ENCODE peak calls at places on chromosomes 6 and 20, in eight cellular contexts. G is dorsolateral prefrontal cortex; N is A673; Q is WERI-Rb-1; L is CD8-positive, alpha-beta memory T cell; B is adrenal gland; C is CD8-positive, alpha-beta T cell; V is PC-9. O is an unnamed sample.

GRCh38 chr20:47346172-47346571 is 10.3 kb downstream of the ZMYND8 start:
- DNase-seq in G (no peak), N (no peak), Q (no peak), L (no peak), B (no peak), C (peak), V (no peak), O (no peak)

GRCh38 chr6:148432405-148433195 is 90.0 kb downstream of the SASH1 start:
- DNase-seq in G (no peak), N (peak), Q (no peak), L (no peak), B (no peak), C (no peak), V (no peak), O (no peak)

GRCh38 chr6:17865798-17866725 is 121.4 kb downstream of the KIF13A start:
- DNase-seq in G (peak), N (no peak), Q (no peak), L (no peak), B (peak), C (no peak), V (peak), O (peak)

GRCh38 chr20:51661609-51662178 is 106.5 kb downstream of the ATP9A start:
- DNase-seq in G (no peak), N (no peak), Q (peak), L (peak), B (no peak), C (peak), V (peak), O (peak)

GRCh38 chr6:121124600-121124999 is 209.7 kb downstream of the TBC1D32 start:
- DNase-seq in G (no peak), N (no peak), Q (no peak), L (no peak), B (no peak), C (no peak), V (no peak), O (no peak)

GRCh38 chr6:85417336-85417735 is 32.5 kb upstream of the NT5E start:
- DNase-seq in G (no peak), N (no peak), Q (no peak), L (no peak), B (no peak), C (no peak), V (no peak), O (no peak)

GRCh38 chr6:7317538-7317937 is 4.5 kb upstream of the SSR1 start:
- DNase-seq in G (no peak), N (no peak), Q (no peak), L (no peak), B (no peak), C (no peak), V (no peak), O (no peak)

GRCh38 chr20:13111249-13111911 is 102.6 kb downstream of the SPTLC3 start:
- DNase-seq in G (no peak), N (no peak), Q (no peak), L (no peak), B (no peak), C (no peak), V (no peak), O (no peak)

GRCh38 chr20:23534801-23535593 is 33.3 kb downstream of the CST9L start:
- DNase-seq in G (peak), N (no peak), Q (no peak), L (no peak), B (no peak), C (no peak), V (peak), O (no peak)

GRCh38 chr20:59939879-59940128 is 301 bp downstream of the PPP1R3D start:
- DNase-seq in G (no peak), N (no peak), Q (peak), L (no peak), B (peak), C (no peak), V (no peak), O (no peak)

GRCh38 chr6:150929403-150929802 is 63.9 kb downstream of the MTHFD1L start:
- DNase-seq in G (no peak), N (no peak), Q (no peak), L (no peak), B (no peak), C (no peak), V (no peak), O (no peak)

GRCh38 chr20:12156252-12156651 is 238.6 kb downstream of the BTBD3 start:
- DNase-seq in G (no peak), N (no peak), Q (no peak), L (no peak), B (no peak), C (no peak), V (no peak), O (no peak)

GRCh38 chr20:3315110-3315509 is 76.1 kb upstream of the SLC4A11 start:
- DNase-seq in G (no peak), N (no peak), Q (no peak), L (no peak), B (peak), C (no peak), V (no peak), O (no peak)

GRCh38 chr20:11305406-11305805 is 612.3 kb upstream of the BTBD3 start:
- DNase-seq in G (no peak), N (no peak), Q (no peak), L (no peak), B (no peak), C (no peak), V (no peak), O (peak)

GRCh38 chr20:23602699-23603098 is 3.0 kb downstream of the CST9 start:
- DNase-seq in G (no peak), N (no peak), Q (no peak), L (no peak), B (no peak), C (no peak), V (no peak), O (no peak)

GRCh38 chr6:52839124-52840055 is 1.2 kb downstream of the GSTA5 start:
- DNase-seq in G (no peak), N (peak), Q (peak), L (peak), B (peak), C (peak), V (peak), O (peak)

GRCh38 chr6:52829046-52829817 is 11.4 kb downstream of the GSTA5 start:
- DNase-seq in G (no peak), N (no peak), Q (no peak), L (no peak), B (no peak), C (no peak), V (no peak), O (no peak)

DNA sequence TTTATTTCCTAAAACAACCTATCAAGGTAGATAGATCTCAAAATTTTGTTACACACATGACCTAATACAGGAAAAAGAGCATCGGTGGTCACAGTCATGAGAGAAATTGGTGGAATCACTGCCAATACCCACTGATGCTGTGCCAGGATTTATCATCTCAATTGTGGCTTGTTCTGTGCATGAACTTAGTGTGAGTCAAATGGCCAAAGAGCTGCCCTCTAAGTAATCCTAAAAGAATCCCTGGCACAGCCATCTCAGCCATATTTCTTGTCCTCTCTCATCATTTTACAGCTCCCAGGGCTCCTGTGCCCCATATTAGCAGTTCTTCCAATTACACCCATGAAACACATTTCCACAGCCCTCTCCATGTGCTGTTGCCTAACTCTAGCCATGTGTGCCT is 6.1 kb downstream of the GSTA5 start:
- DNase-seq in G (no peak), N (no peak), Q (no peak), L (no peak), B (no peak), C (no peak), V (no peak), O (no peak)
- H3K27ac ChIP-seq in G (no peak), N (no peak), Q (no peak), L (no peak), B (no peak), C (no peak), V (no peak), O (no peak)

GRCh38 chr6:12420626-12421025 is 130.5 kb downstream of the EDN1 start:
- DNase-seq in G (no peak), N (no peak), Q (peak), L (no peak), B (no peak), C (no peak), V (no peak), O (peak)

GRCh38 chr6:12418946-12419345 is 128.8 kb downstream of the EDN1 start:
- DNase-seq in G (no peak), N (no peak), Q (no peak), L (no peak), B (no peak), C (no peak), V (no peak), O (peak)

GRCh38 chr6:12417191-12417590 is 127.0 kb downstream of the EDN1 start:
- DNase-seq in G (no peak), N (no peak), Q (no peak), L (no peak), B (no peak), C (no peak), V (no peak), O (no peak)

GRCh38 chr6:12421596-12421995 is 131.4 kb downstream of the EDN1 start:
- DNase-seq in G (no peak), N (no peak), Q (no peak), L (no peak), B (no peak), C (no peak), V (no peak), O (no peak)

DNA sequence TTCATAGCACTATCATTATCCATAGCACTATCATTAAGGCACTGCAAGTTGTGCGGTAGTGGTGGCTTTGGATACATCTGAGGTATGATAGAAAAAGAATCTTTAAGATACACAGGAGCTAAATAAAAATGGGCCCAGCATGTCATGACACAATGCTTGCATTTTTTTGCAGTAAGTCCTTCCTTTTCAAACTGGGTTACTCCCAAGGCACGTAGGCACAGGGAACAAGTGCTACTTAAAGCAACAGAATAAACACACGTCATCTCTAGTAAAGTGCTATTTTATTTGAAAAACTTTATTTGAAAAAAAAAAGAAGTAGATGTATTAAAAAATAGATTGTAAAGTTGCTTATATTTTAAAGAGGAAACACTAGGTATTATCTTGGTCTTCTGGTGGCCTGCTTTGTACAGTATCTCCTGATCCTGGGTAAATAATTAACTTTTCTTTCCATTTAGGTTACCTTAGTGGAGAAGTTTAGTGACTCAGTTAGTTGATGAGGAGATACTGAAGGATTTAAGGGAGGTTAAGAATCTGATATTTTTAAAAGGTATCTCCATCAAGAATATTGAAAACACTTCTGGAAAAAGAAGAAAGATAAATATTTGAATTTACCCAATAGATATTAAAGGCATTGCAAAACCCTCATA is 129.6 kb downstream of the EDN1 start:
- DNase-seq in G (no peak), N (no peak), Q (no peak), L (no peak), B (no peak), C (no peak), V (no peak), O (peak)
- H3K27ac ChIP-seq in G (no peak), N (no peak), Q (peak), L (no peak), B (no peak), C (no peak), V (no peak), O (peak)

DNA sequence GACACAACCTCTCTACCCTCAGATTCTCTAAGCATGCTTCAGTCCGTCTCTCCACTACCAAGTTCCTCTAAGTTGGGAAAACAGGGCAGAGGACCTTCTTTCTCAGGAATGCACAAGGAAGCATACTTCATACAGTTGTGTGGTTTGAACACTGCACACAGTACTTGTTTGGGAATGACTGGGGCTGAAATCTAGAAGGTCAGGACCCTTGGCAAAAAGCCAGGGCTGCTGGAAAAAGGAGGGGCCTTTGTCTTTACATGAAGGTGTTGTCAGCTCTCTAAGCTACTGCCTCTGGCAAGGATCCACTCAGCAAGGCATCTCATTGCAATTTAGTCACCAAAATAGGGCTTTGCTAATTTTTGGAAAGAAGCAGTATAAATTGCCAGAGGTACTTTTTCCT is 20.7 kb upstream of the HEY2 start:
- DNase-seq in G (no peak), N (no peak), Q (no peak), L (no peak), B (no peak), C (no peak), V (peak), O (no peak)
- H3K27ac ChIP-seq in G (no peak), N (no peak), Q (no peak), L (no peak), B (no peak), C (no peak), V (no peak), O (no peak)

GRCh38 chr6:53643481-53643965 is 22.0 kb downstream of the KLHL31 start:
- DNase-seq in G (no peak), N (no peak), Q (no peak), L (no peak), B (no peak), C (no peak), V (no peak), O (no peak)
- H3K27ac ChIP-seq in G (peak), N (no peak), Q (no peak), L (no peak), B (no peak), C (no peak), V (no peak), O (no peak)

DNA sequence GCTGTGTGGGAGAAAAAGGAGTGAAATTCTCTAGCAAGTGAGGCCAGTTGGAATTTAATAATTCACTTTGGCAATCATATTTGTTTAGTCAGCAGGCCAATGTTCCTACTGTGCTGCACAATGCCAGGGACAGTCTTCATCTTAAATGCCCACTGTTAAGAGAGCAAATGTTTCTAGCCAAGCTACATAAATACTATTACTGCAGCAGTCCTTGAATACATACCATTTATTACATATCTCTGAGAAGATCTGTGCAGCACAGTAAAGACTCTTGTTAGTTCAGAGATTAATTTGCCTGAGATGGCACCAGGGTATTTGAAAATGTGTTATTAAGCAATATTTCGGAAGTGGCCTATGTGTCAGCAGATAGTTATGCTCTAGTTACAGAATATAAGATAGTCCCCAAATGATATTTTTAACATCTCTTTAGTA is 105.4 kb downstream of the OGFRL1 start:
- DNase-seq in G (no peak), N (peak), Q (no peak), L (no peak), B (no peak), C (no peak), V (peak), O (no peak)
- H3K27ac ChIP-seq in G (no peak), N (no peak), Q (no peak), L (no peak), B (peak), C (no peak), V (peak), O (peak)

GRCh38 chr6:108673602-108674001 is 112.9 kb downstream of the FOXO3 start:
- DNase-seq in G (no peak), N (no peak), Q (no peak), L (no peak), B (no peak), C (no peak), V (peak), O (peak)
- H3K27ac ChIP-seq in G (no peak), N (no peak), Q (no peak), L (no peak), B (no peak), C (no peak), V (peak), O (peak)

O was measured in epithelial cell of prostate.